ENCODE peak calls at places on chromosomes 12 and 14, in four cellular contexts. V is CD4-positive, CD25-positive, alpha-beta regulatory T cell; Y is CD8-positive, alpha-beta T cell; S is gastrocnemius medialis. X is an unnamed sample. For H3K4me1, the result is how much of the 10 kb centered on the place peaks cover.

GRCh38 chr14:31371651-31372050 is 48.7 kb downstream of the HEATR5A start:
- DNase-seq in S (no peak), Y (no peak), V (no peak), X (no peak)

GRCh38 chr14:100081997-100082625 is 16.9 kb downstream of the EVL start:
- DNase-seq in S (no peak), V (no peak), Y (no peak), X (no peak)

GRCh38 chr14:105034314-105035039 is 13.6 kb upstream of the CDCA4 start:
- DNase-seq in S (no peak), V (no peak), Y (no peak), X (no peak)

GRCh38 chr12:15708396-15709070 is 80.7 kb downstream of the EPS8 start:
- DNase-seq in Y (no peak), V (no peak), S (no peak), X (no peak)

GRCh38 chr12:97642906-97643305 is 180.3 kb downstream of the RMST start:
- DNase-seq in Y (no peak), V (no peak), S (no peak), X (no peak)

GRCh38 chr14:49479432-49479831 is 106.7 kb downstream of the RPS29 start:
- DNase-seq in S (no peak), V (no peak), Y (no peak), X (peak)

GRCh38 chr12:49413010-49413409 is 45.7 kb downstream of the SPATS2 start:
- DNase-seq in S (no peak), V (no peak), Y (no peak), X (no peak)

GRCh38 chr14:67440513-67440912 is 28.5 kb upstream of the PLEK2 start:
- DNase-seq in V (no peak), Y (no peak), S (no peak), X (no peak)

GRCh38 chr12:91620949-91621348 is 438.3 kb upstream of the DCN start:
- DNase-seq in Y (no peak), V (no peak), S (no peak), X (no peak)

GRCh38 chr12:19546027-19546426 is 106.7 kb downstream of the AEBP2 start:
- DNase-seq in V (no peak), Y (no peak), S (peak), X (peak)

GRCh38 chr14:68964300-68965093 is 14.6 kb downstream of the ACTN1 start:
- DNase-seq in S (no peak), Y (no peak), V (no peak), X (no peak)

GRCh38 chr14:68862954-68863594 is 70.2 kb upstream of the ZFP36L1 start:
- DNase-seq in S (peak), V (peak), Y (peak), X (peak)

GRCh38 chr14:70780396-70781075 is 28.8 kb downstream of the MAP3K9 start:
- DNase-seq in S (no peak), Y (no peak), V (no peak), X (no peak)

GRCh38 chr12:80032967-80033366 is 66.4 kb upstream of the OTOGL start:
- DNase-seq in V (no peak), S (no peak), Y (no peak), X (no peak)

GRCh38 chr14:22882064-22882463 is 958 bp upstream of the REM2 start:
- DNase-seq in Y (no peak), V (no peak), S (no peak), X (no peak)

GRCh38 chr14:28406181-28406580 is 360.4 kb upstream of the FOXG1 start:
- DNase-seq in Y (no peak), S (no peak), V (no peak), X (no peak)

GRCh38 chr14:95482967-95483842 is 33.2 kb downstream of the SYNE3 start:
- DNase-seq in V (no peak), Y (no peak), S (peak), X (peak)

GRCh38 chr12:93356214-93356613 is 21.5 kb upstream of the NUDT4 start:
- DNase-seq in Y (no peak), V (no peak), S (no peak), X (no peak)

GRCh38 chr12:958449-959123 is 9.1 kb upstream of the RAD52 start:
- DNase-seq in Y (no peak), S (no peak), V (no peak), X (no peak)
- H3K4me3 ChIP-seq in Y (no peak), S (no peak), V (no peak), X (no peak)

DNA sequence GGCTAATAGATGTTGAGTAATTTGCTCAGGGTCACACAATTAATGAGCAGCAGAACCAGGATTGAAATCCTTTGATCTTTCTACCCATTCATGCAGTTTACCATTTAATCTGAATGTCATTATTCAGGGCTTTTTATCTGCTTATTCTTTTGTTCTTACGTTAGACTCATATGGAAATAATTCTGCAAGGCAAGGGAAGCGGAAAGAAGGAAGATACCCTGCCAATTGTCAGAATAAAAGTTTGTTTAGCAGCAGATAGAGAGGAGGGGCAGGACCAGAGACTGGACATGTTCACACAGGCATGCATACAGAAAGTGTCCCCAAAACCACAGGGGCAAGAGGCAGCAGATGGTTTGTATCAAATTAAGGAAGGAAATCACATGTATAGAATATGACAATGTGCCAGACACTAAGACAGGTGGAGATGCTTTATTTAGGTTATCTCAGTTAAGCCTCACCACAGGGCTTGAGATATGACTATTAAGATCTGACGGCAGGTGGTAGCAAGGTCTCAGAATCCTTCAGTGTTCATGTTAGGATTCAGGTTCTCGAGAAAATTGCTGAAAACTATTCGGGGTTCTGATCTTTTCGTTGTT is 29.8 kb downstream of the BRMS1L start:
- DNase-seq in V (no peak), Y (no peak), S (no peak), X (no peak)
- H3K4me1 ChIP-seq in V (under half), Y (under half), S (under half), X (under half)

DNA sequence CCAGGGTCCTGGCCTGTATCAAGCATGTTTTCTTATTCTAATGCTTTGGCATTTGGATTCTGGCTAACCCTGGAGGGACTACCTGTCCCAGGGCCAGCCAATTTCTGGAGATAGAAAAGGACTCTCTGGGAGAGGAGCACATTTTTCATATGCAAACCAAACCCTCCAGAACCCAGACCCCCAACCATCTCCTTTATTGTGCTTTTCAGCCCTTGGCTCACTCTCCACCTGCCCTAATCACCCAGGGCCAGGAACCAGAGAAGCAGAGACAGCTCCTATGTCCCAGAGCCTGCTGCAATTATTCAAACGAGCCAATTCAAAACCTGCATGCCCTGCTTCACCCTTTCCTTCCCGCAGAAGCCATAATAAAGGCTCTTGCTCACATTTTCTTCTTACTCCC is 23.8 kb downstream of the HSPB8 start:
- DNase-seq in S (no peak), V (no peak), Y (no peak), X (no peak)
- H3K4me3 ChIP-seq in S (no peak), V (no peak), Y (no peak), X (no peak)

GRCh38 chr12:639988-640387 is 23.3 kb downstream of the NINJ2 start:
- DNase-seq in Y (no peak), V (no peak), S (no peak), X (no peak)
- H3K4me1 ChIP-seq in Y (under half), V (half or more), S (under half), X (under half)

X was measured in breast epithelium.